ENCODE peak calls at places on chromosomes 11 and 22, in ten cellular contexts. G is upper lobe of right lung, J is GM20000, O is bronchial epithelial cell, Q is A549, H is heart right ventricle, S is heart left ventricle, A is NB4, W is dorsolateral prefrontal cortex, U is kidney epithelial cell. Y is an unnamed sample.

GRCh38 chr22:36493690-36494110 is 12.3 kb upstream of the TXN2 start:
- DNase-seq in H (no peak), S (no peak), W (no peak), U (no peak), A (peak), G (peak), Q (no peak), J (peak), O (no peak), Y (no peak)

GRCh38 chr11:35302388-35302787 is 117.0 kb downstream of the SLC1A2 start:
- DNase-seq in H (no peak), W (no peak), A (no peak), U (no peak), S (no peak), G (no peak), J (no peak), Q (no peak), O (peak), Y (no peak)

GRCh38 chr22:39698106-39698505 is 127.6 kb downstream of the CACNA1I start:
- DNase-seq in S (peak), Q (no peak), O (no peak), G (no peak), W (no peak), A (no peak), U (no peak), J (no peak), H (no peak), Y (no peak)

GRCh38 chr11:120603071-120603470 is 91.5 kb downstream of the GRIK4 start:
- DNase-seq in Q (no peak), A (no peak), H (no peak), W (no peak), J (no peak), O (no peak), S (no peak), G (peak), U (no peak), Y (no peak)

GRCh38 chr11:63620928-63621539 is 6.8 kb upstream of the PLAAT3 start:
- DNase-seq in W (no peak), H (no peak), G (no peak), O (no peak), U (no peak), A (peak), Q (no peak), S (no peak), J (no peak), Y (no peak)

GRCh38 chr11:41010361-41011050 is 448.9 kb downstream of the LRRC4C start:
- DNase-seq in J (no peak), G (no peak), Q (no peak), A (no peak), H (no peak), O (no peak), W (no peak), U (no peak), S (no peak), Y (no peak)

GRCh38 chr11:47464479-47464878 is 15.5 kb upstream of the RAPSN start:
- DNase-seq in G (peak), W (no peak), U (no peak), A (peak), O (no peak), Q (no peak), J (no peak), S (no peak), H (no peak), Y (no peak)

GRCh38 chr11:12017865-12018453 is 9.5 kb upstream of the DKK3 start:
- DNase-seq in A (no peak), J (no peak), W (no peak), U (no peak), S (no peak), H (no peak), G (no peak), Q (no peak), O (no peak), Y (no peak)

GRCh38 chr11:73085189-73085875 is 56.8 kb downstream of the FCHSD2 start:
- DNase-seq in S (no peak), U (peak), O (peak), G (no peak), J (no peak), A (peak), H (no peak), Q (no peak), W (no peak), Y (no peak)

GRCh38 chr11:65558002-65558784 is at the start of gene LTBP3:
- DNase-seq in G (peak), J (peak), Q (peak), O (no peak), U (no peak), S (peak), A (peak), H (peak), W (peak), Y (peak)

GRCh38 chr11:32580967-32581366 is 2.7 kb upstream of the EIF3M start:
- DNase-seq in Q (no peak), S (no peak), O (peak), J (no peak), U (no peak), G (no peak), H (no peak), A (no peak), W (no peak), Y (no peak)

GRCh38 chr11:33237039-33237597 is 20.1 kb upstream of the HIPK3 start:
- DNase-seq in O (no peak), A (no peak), S (no peak), W (no peak), Q (no peak), J (no peak), H (no peak), U (no peak), G (no peak), Y (no peak)

GRCh38 chr11:120134931-120135228 is 3.0 kb downstream of the TRIM29 start:
- DNase-seq in Q (no peak), G (peak), S (no peak), J (no peak), A (no peak), W (peak), H (no peak), U (no peak), O (no peak), Y (no peak)

GRCh38 chr22:42229455-42230149 is 40.9 kb downstream of the TCF20 start:
- DNase-seq in J (no peak), U (no peak), W (no peak), S (no peak), H (no peak), Q (no peak), A (no peak), O (peak), G (no peak), Y (no peak)

GRCh38 chr22:35454416-35455054 is 54.6 kb downstream of the MCM5 start:
- DNase-seq in U (no peak), H (no peak), O (no peak), Q (no peak), S (no peak), J (no peak), G (no peak), W (no peak), A (peak), Y (no peak)

GRCh38 chr11:117197516-117198456 is 1.4 kb upstream of the TAGLN start:
- DNase-seq in A (no peak), S (no peak), W (no peak), G (no peak), J (no peak), O (peak), Q (no peak), U (no peak), H (peak), Y (peak)

GRCh38 chr11:38060930-38061329 is 1462.9 kb upstream of the RAG2 start:
- DNase-seq in W (no peak), H (no peak), O (no peak), J (no peak), S (no peak), A (no peak), U (no peak), G (no peak), Q (no peak), Y (no peak)

GRCh38 chr11:32729976-32730375 is 64.5 kb downstream of the CCDC73 start:
- DNase-seq in S (no peak), Q (no peak), W (no peak), H (no peak), A (no peak), J (no peak), O (no peak), U (no peak), G (no peak), Y (no peak)

GRCh38 chr11:110447897-110448522 is 18.3 kb downstream of the FDX1 start:
- DNase-seq in U (no peak), S (no peak), J (no peak), O (peak), H (no peak), A (no peak), W (no peak), Q (no peak), G (no peak), Y (no peak)

GRCh38 chr11:64088159-64089026 is 52.7 kb downstream of the FLRT1 start:
- DNase-seq in A (peak), U (no peak), H (no peak), S (no peak), Q (peak), O (peak), J (peak), G (no peak), W (no peak), Y (no peak)

GRCh38 chr11:8707541-8708270 is 25.1 kb downstream of the RPL27A start:
- DNase-seq in O (no peak), H (peak), J (no peak), S (peak), A (no peak), Q (no peak), W (peak), G (no peak), U (no peak), Y (no peak)

GRCh38 chr22:45206233-45206632 is 34.5 kb downstream of the KIAA0930 start:
- DNase-seq in U (no peak), O (no peak), W (no peak), G (no peak), A (no peak), S (no peak), Q (no peak), J (no peak), H (no peak), Y (no peak)
- TF ChIP-seq CTCF in U (no peak), O (no peak), W (no peak), G (no peak), A (no peak), S (no peak), Q (no peak), J (no peak), H (no peak), Y (no peak)

DNA sequence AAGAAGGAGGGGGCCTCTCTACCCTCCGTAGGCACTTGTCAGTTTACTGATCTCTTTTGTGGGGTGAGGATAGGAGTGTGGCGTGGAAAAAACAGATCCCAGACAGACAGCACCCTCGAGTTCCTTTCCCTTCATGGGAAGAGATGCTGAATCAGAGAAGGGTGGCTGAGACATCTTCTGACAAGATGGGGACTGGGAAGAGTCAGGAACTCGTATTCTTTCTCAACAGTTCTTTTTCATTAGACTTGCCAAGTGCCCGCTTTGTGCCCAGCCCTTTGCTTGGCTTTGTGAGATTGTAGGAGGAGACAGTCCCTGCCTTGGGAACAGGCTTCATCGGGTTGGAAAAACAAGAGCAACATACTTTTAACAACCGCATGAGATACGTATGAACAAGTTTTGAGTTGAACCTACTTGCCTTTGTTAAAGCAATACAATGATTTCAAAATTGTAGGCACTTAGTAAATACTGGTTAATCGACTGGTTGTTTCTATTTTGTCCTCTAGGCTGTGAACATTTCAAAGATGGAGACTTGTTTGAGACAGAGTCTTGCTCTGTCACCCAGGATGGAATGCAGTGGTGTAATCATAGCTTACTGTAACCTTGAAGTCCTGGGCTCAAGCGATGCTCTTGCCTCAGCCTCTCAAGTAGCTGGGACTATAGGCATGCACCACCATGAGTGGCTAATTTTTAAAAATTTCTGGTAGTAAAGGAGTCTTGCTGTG is 1.1 kb downstream of the RRM1 start:
- DNase-seq in Q (peak), W (no peak), J (no peak), G (no peak), U (peak), H (no peak), A (peak), S (no peak), O (peak), Y (no peak)
- TF ChIP-seq CTCF in Q (no peak), W (no peak), J (no peak), G (no peak), U (no peak), H (no peak), A (no peak), S (no peak), O (peak), Y (no peak)

GRCh38 chr11:71064183-71064582 is 188.2 kb downstream of the SHANK2 start:
- DNase-seq in H (no peak), U (no peak), O (no peak), W (no peak), J (no peak), Q (no peak), A (no peak), S (no peak), G (no peak), Y (no peak)

GRCh38 chr11:71059662-71060061 is 192.7 kb downstream of the SHANK2 start:
- DNase-seq in W (no peak), S (no peak), Q (no peak), A (no peak), H (no peak), U (no peak), G (no peak), J (no peak), O (no peak), Y (no peak)

GRCh38 chr11:71062199-71062598 is 190.2 kb downstream of the SHANK2 start:
- DNase-seq in W (no peak), S (no peak), J (no peak), G (no peak), Q (no peak), O (no peak), A (no peak), H (no peak), U (no peak), Y (no peak)

GRCh38 chr11:71063129-71063528 is 189.2 kb downstream of the SHANK2 start:
- DNase-seq in W (no peak), H (no peak), G (no peak), Q (no peak), A (no peak), S (no peak), O (no peak), U (no peak), J (no peak), Y (no peak)

DNA sequence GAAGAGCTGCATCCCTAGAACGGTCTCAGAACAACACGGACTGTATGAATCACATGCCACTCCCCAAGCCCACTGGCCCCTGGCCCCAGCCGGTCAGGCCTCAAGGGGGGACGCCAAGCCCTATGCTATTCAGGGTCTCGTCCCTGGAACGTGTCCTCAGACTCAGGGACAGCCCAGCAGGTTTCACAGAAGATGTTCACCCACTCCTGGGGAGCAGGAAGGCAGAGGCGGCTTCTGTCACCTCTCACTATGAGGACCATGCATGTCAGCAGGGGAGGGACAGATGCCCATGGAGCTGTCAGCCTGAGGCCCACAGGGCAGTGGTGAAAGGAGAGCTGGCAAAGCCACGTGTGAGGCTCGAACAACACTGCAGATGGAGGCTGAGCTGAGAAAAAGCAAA is 192.0 kb downstream of the SHANK2 start:
- DNase-seq in W (no peak), G (no peak), A (no peak), U (no peak), J (no peak), S (no peak), O (no peak), Q (no peak), H (no peak), Y (no peak)
- TF ChIP-seq CTCF in W (no peak), G (no peak), A (no peak), U (no peak), J (no peak), S (no peak), O (no peak), Q (no peak), H (no peak), Y (no peak)

GRCh38 chr11:59847620-59848019 is 2.3 kb upstream of the CBLIF start:
- DNase-seq in U (no peak), O (no peak), Q (no peak), J (no peak), G (no peak), H (no peak), A (no peak), S (no peak), W (no peak), Y (no peak)

GRCh38 chr11:59842316-59842715 is 3.0 kb downstream of the CBLIF start:
- DNase-seq in A (no peak), O (no peak), S (no peak), Q (no peak), J (no peak), H (no peak), U (no peak), W (no peak), G (no peak), Y (no peak)

GRCh38 chr11:59849129-59849528 is 3.8 kb upstream of the CBLIF start:
- DNase-seq in A (no peak), H (no peak), U (peak), Q (no peak), J (no peak), O (no peak), S (no peak), G (no peak), W (no peak), Y (peak)

GRCh38 chr11:59845399-59845798 is at the start of gene CBLIF:
- DNase-seq in W (no peak), H (no peak), G (no peak), J (no peak), S (no peak), A (no peak), U (no peak), Q (no peak), O (no peak), Y (no peak)

GRCh38 chr11:59846556-59846955 is 1.3 kb upstream of the CBLIF start:
- DNase-seq in H (no peak), G (no peak), O (no peak), A (no peak), S (no peak), W (no peak), J (no peak), U (no peak), Q (no peak), Y (no peak)
- TF ChIP-seq CTCF in H (no peak), G (no peak), O (no peak), A (no peak), S (no peak), W (no peak), J (no peak), U (no peak), Q (no peak), Y (no peak)